ENCODE peak calls at places on chromosomes 13 and 19, in eight cellular contexts. One of them, this sample, is unnamed.

GRCh38 chr19:7294571-7295212 is 478 bp upstream of the INSR start:
- DNase-seq in epithelial cell of proximal tubule: no peak
- DNase-seq in left ventricle myocardium inferior: peak; percentile 82
- DNase-seq in fibroblast of mammary gland: peak; percentile 32
- DNase-seq in uterus: peak; percentile 69
- DNase-seq in fibroblast of villous mesenchyme: peak; percentile 44
- DNase-seq in heart left ventricle: peak; percentile 87
- DNase-seq in progenitor cell of endocrine pancreas: peak; percentile 53
- DNase-seq in this sample: peak; percentile 46

GRCh38 chr19:4304509-4305252 is at the start of gene FSD1:
- DNase-seq in progenitor cell of endocrine pancreas: peak; percentile 64
- DNase-seq in epithelial cell of proximal tubule: no peak
- DNase-seq in fibroblast of mammary gland: peak; percentile 34
- DNase-seq in heart left ventricle: no peak
- DNase-seq in fibroblast of villous mesenchyme: no peak
- DNase-seq in left ventricle myocardium inferior: no peak
- DNase-seq in uterus: no peak
- DNase-seq in this sample: peak; percentile 78

GRCh38 chr13:82912564-82912963 is 969.7 kb downstream of the SLITRK1 start:
- DNase-seq in heart left ventricle: no peak
- DNase-seq in fibroblast of mammary gland: no peak
- DNase-seq in left ventricle myocardium inferior: no peak
- DNase-seq in progenitor cell of endocrine pancreas: no peak
- DNase-seq in uterus: no peak
- DNase-seq in fibroblast of villous mesenchyme: no peak
- DNase-seq in epithelial cell of proximal tubule: no peak
- DNase-seq in this sample: no peak

GRCh38 chr13:45367995-45368394 is 27.0 kb upstream of the TPT1 start:
- DNase-seq in heart left ventricle: no peak
- DNase-seq in progenitor cell of endocrine pancreas: no peak
- DNase-seq in fibroblast of mammary gland: no peak
- DNase-seq in left ventricle myocardium inferior: no peak
- DNase-seq in uterus: no peak
- DNase-seq in fibroblast of villous mesenchyme: no peak
- DNase-seq in epithelial cell of proximal tubule: no peak
- DNase-seq in this sample: no peak

GRCh38 chr13:95300625-95301134 is 571 bp downstream of the ABCC4 start:
- DNase-seq in left ventricle myocardium inferior: peak; percentile 64
- DNase-seq in progenitor cell of endocrine pancreas: peak; percentile 11
- DNase-seq in uterus: peak; percentile 52
- DNase-seq in heart left ventricle: peak; percentile 84
- DNase-seq in epithelial cell of proximal tubule: no peak
- DNase-seq in fibroblast of mammary gland: peak; percentile 57
- DNase-seq in fibroblast of villous mesenchyme: peak; percentile 79
- DNase-seq in this sample: peak; percentile 20

GRCh38 chr13:39960206-39960605 is 304.7 kb downstream of the COG6 start:
- DNase-seq in uterus: no peak
- DNase-seq in epithelial cell of proximal tubule: no peak
- DNase-seq in left ventricle myocardium inferior: no peak
- DNase-seq in heart left ventricle: no peak
- DNase-seq in fibroblast of villous mesenchyme: no peak
- DNase-seq in progenitor cell of endocrine pancreas: no peak
- DNase-seq in fibroblast of mammary gland: no peak
- DNase-seq in this sample: no peak

GRCh38 chr19:30799854-30800755 is 427.9 kb downstream of the ZNF536 start:
- DNase-seq in progenitor cell of endocrine pancreas: peak; percentile 54
- DNase-seq in left ventricle myocardium inferior: peak; percentile 44
- DNase-seq in epithelial cell of proximal tubule: no peak
- DNase-seq in heart left ventricle: peak; percentile 57
- DNase-seq in fibroblast of villous mesenchyme: no peak
- DNase-seq in uterus: no peak
- DNase-seq in fibroblast of mammary gland: no peak
- DNase-seq in this sample: peak; percentile 73

GRCh38 chr13:25375727-25376358 is 4.1 kb downstream of the ATP8A2 start:
- DNase-seq in fibroblast of villous mesenchyme: peak; percentile 57
- DNase-seq in progenitor cell of endocrine pancreas: peak; percentile 18
- DNase-seq in heart left ventricle: no peak
- DNase-seq in uterus: no peak
- DNase-seq in epithelial cell of proximal tubule: no peak
- DNase-seq in fibroblast of mammary gland: peak; percentile 46
- DNase-seq in left ventricle myocardium inferior: no peak
- DNase-seq in this sample: peak; percentile 68

GRCh38 chr19:21314676-21315075 is 14.5 kb downstream of the ZNF708 start:
- DNase-seq in epithelial cell of proximal tubule: no peak
- DNase-seq in fibroblast of villous mesenchyme: peak; percentile 79
- DNase-seq in heart left ventricle: no peak
- DNase-seq in uterus: no peak
- DNase-seq in fibroblast of mammary gland: peak; percentile 44
- DNase-seq in progenitor cell of endocrine pancreas: no peak
- DNase-seq in left ventricle myocardium inferior: no peak
- DNase-seq in this sample: no peak

GRCh38 chr13:75226092-75226491 is 255.9 kb downstream of the TBC1D4 start:
- DNase-seq in progenitor cell of endocrine pancreas: no peak
- DNase-seq in heart left ventricle: no peak
- DNase-seq in fibroblast of mammary gland: peak; percentile 18
- DNase-seq in fibroblast of villous mesenchyme: no peak
- DNase-seq in uterus: no peak
- DNase-seq in epithelial cell of proximal tubule: peak; percentile 59
- DNase-seq in left ventricle myocardium inferior: no peak
- DNase-seq in this sample: no peak

GRCh38 chr19:55257461-55258411 is 1.1 kb downstream of the PPP6R1 start:
- DNase-seq in uterus: peak; percentile 25
- DNase-seq in fibroblast of mammary gland: peak; percentile 43
- DNase-seq in left ventricle myocardium inferior: no peak
- DNase-seq in fibroblast of villous mesenchyme: no peak
- DNase-seq in heart left ventricle: no peak
- DNase-seq in epithelial cell of proximal tubule: no peak
- DNase-seq in progenitor cell of endocrine pancreas: no peak
- DNase-seq in this sample: peak; percentile 23

GRCh38 chr13:39765801-39766463 is 110.5 kb downstream of the COG6 start:
- DNase-seq in progenitor cell of endocrine pancreas: no peak
- DNase-seq in left ventricle myocardium inferior: peak; percentile 35
- DNase-seq in epithelial cell of proximal tubule: peak; percentile 25
- DNase-seq in uterus: peak; percentile 35
- DNase-seq in fibroblast of mammary gland: peak; percentile 29
- DNase-seq in fibroblast of villous mesenchyme: peak; percentile 18
- DNase-seq in heart left ventricle: peak; percentile 58
- DNase-seq in this sample: peak; percentile 20

GRCh38 chr13:44854264-44855060 is 134.8 kb downstream of the NUFIP1 start:
- DNase-seq in fibroblast of villous mesenchyme: no peak
- DNase-seq in epithelial cell of proximal tubule: no peak
- DNase-seq in uterus: no peak
- DNase-seq in progenitor cell of endocrine pancreas: no peak
- DNase-seq in heart left ventricle: peak; percentile 87
- DNase-seq in fibroblast of mammary gland: no peak
- DNase-seq in left ventricle myocardium inferior: peak; percentile 74
- DNase-seq in this sample: no peak

GRCh38 chr13:75760182-75760981 is 124.3 kb downstream of the LMO7 start:
- DNase-seq in uterus: no peak
- DNase-seq in fibroblast of mammary gland: peak; percentile 45
- DNase-seq in left ventricle myocardium inferior: no peak
- DNase-seq in fibroblast of villous mesenchyme: peak; percentile 57
- DNase-seq in progenitor cell of endocrine pancreas: no peak
- DNase-seq in heart left ventricle: peak; percentile 33
- DNase-seq in epithelial cell of proximal tubule: no peak
- DNase-seq in this sample: no peak

GRCh38 chr13:88042489-88042888 is 371.3 kb downstream of the SLITRK5 start:
- DNase-seq in fibroblast of mammary gland: peak; percentile 18
- DNase-seq in epithelial cell of proximal tubule: peak; percentile 36
- DNase-seq in fibroblast of villous mesenchyme: no peak
- DNase-seq in heart left ventricle: no peak
- DNase-seq in progenitor cell of endocrine pancreas: no peak
- DNase-seq in uterus: no peak
- DNase-seq in left ventricle myocardium inferior: no peak
- DNase-seq in this sample: no peak

GRCh38 chr13:94073006-94073744 is 406.3 kb downstream of the DCT start:
- DNase-seq in progenitor cell of endocrine pancreas: no peak
- DNase-seq in heart left ventricle: no peak
- DNase-seq in epithelial cell of proximal tubule: no peak
- DNase-seq in left ventricle myocardium inferior: no peak
- DNase-seq in fibroblast of mammary gland: peak; percentile 93
- DNase-seq in uterus: no peak
- DNase-seq in fibroblast of villous mesenchyme: peak; percentile 61
- DNase-seq in this sample: no peak

DNA sequence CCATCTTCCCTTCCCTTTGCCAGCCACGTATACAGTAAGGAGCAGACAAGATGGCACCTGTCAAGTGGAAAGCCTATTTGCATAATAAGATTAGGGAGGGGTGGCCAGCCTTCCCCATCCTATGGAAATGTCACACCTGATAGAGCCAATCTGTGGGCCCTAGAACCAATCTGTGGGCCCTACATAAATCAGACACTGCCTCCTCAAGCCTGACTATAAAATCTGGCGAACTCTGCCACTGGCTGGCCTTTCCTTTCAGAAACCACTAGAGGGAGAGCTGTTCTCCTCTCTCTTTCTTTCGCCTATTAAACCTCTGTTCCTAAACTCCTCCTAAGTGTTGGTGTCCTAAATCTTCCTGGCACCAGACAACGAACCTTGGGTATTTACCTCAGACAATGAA is 231.5 kb upstream of the KLHL1 start:
- DNase-seq in epithelial cell of proximal tubule: no peak
- DNase-seq in fibroblast of villous mesenchyme: no peak
- DNase-seq in uterus: no peak
- DNase-seq in fibroblast of mammary gland: no peak
- DNase-seq in left ventricle myocardium inferior: no peak
- DNase-seq in heart left ventricle: no peak
- DNase-seq in progenitor cell of endocrine pancreas: no peak
- DNase-seq in this sample: peak; percentile 18
- TF ChIP-seq CTCF in epithelial cell of proximal tubule: peak; percentile 80
- TF ChIP-seq CTCF in fibroblast of villous mesenchyme: peak; percentile 5
- TF ChIP-seq CTCF in uterus: no peak
- TF ChIP-seq CTCF in fibroblast of mammary gland: no peak
- TF ChIP-seq CTCF in left ventricle myocardium inferior: no peak
- TF ChIP-seq CTCF in heart left ventricle: peak; percentile 16
- TF ChIP-seq CTCF in progenitor cell of endocrine pancreas: peak; percentile 61
- TF ChIP-seq CTCF in this sample: peak; percentile 54

GRCh38 chr13:51371768-51372399 is 32.4 kb downstream of the SERPINE3 start:
- DNase-seq in uterus: no peak
- DNase-seq in progenitor cell of endocrine pancreas: no peak
- DNase-seq in left ventricle myocardium inferior: no peak
- DNase-seq in epithelial cell of proximal tubule: no peak
- DNase-seq in heart left ventricle: no peak
- DNase-seq in fibroblast of mammary gland: no peak
- DNase-seq in fibroblast of villous mesenchyme: no peak
- DNase-seq in this sample: no peak
- TF ChIP-seq CTCF in uterus: no peak
- TF ChIP-seq CTCF in progenitor cell of endocrine pancreas: no peak
- TF ChIP-seq CTCF in left ventricle myocardium inferior: no peak
- TF ChIP-seq CTCF in epithelial cell of proximal tubule: no peak
- TF ChIP-seq CTCF in heart left ventricle: no peak
- TF ChIP-seq CTCF in fibroblast of mammary gland: no peak
- TF ChIP-seq CTCF in fibroblast of villous mesenchyme: no peak
- TF ChIP-seq CTCF in this sample: no peak

GRCh38 chr13:41401371-41401770 is 56.0 kb upstream of the RGCC start:
- DNase-seq in fibroblast of villous mesenchyme: no peak
- DNase-seq in epithelial cell of proximal tubule: no peak
- DNase-seq in heart left ventricle: no peak
- DNase-seq in fibroblast of mammary gland: no peak
- DNase-seq in uterus: no peak
- DNase-seq in left ventricle myocardium inferior: no peak
- DNase-seq in progenitor cell of endocrine pancreas: no peak
- DNase-seq in this sample: no peak
- TF ChIP-seq CTCF in fibroblast of villous mesenchyme: peak; percentile 5
- TF ChIP-seq CTCF in epithelial cell of proximal tubule: no peak
- TF ChIP-seq CTCF in heart left ventricle: no peak
- TF ChIP-seq CTCF in fibroblast of mammary gland: peak; percentile 6
- TF ChIP-seq CTCF in uterus: no peak
- TF ChIP-seq CTCF in left ventricle myocardium inferior: no peak
- TF ChIP-seq CTCF in progenitor cell of endocrine pancreas: no peak
- TF ChIP-seq CTCF in this sample: no peak

GRCh38 chr13:29909975-29910674 is 59.7 kb upstream of the UBL3 start:
- DNase-seq in left ventricle myocardium inferior: peak; percentile 20
- DNase-seq in progenitor cell of endocrine pancreas: no peak
- DNase-seq in fibroblast of villous mesenchyme: peak; percentile 76
- DNase-seq in uterus: no peak
- DNase-seq in heart left ventricle: peak; percentile 37
- DNase-seq in epithelial cell of proximal tubule: no peak
- DNase-seq in fibroblast of mammary gland: peak; percentile 94
- DNase-seq in this sample: no peak
- TF ChIP-seq CTCF in left ventricle myocardium inferior: no peak
- TF ChIP-seq CTCF in progenitor cell of endocrine pancreas: no peak
- TF ChIP-seq CTCF in fibroblast of villous mesenchyme: no peak
- TF ChIP-seq CTCF in uterus: no peak
- TF ChIP-seq CTCF in heart left ventricle: no peak
- TF ChIP-seq CTCF in epithelial cell of proximal tubule: no peak
- TF ChIP-seq CTCF in fibroblast of mammary gland: no peak
- TF ChIP-seq CTCF in this sample: no peak

DNA sequence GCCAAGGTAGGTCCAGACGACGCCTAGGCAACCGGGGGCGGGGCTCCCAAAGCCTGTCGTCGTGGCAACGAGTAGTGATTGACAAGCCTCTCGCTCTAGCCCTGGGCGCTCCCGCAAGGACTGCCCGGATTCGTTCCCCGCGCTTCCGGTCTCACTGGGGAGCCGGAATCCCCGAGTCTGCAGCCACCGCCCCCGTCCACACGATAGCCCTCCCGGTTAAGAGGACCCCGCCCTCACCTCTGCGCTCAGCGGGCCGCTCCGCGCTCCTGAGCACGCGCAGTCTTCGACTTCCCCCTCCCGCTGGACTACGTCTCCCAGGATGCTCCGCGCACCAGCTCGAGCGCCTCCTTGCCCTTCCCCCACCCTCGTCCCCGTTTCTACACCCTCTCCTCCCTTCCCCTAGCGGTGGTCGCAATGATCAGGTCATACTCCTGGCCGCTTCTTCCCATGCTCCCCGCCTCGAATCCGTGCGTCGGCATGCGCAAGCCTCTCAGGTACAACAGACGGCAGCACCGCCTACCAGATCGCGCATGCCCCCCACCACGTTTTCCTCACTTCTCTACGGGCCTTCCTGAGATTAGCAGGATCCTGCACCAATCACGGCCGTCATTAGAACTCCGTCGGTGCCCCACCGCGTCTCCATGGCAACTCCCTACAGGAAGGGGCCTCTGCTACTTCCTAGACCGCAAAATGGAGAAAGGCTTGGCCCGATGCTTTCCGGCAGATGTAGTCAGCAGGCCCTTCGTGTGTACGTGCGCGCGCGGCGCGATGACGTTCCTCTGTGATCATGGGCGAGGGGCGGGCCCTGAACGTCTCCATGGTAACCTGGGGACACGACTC is at the start of gene MZF1:
- DNase-seq in heart left ventricle: peak; percentile 100
- DNase-seq in fibroblast of villous mesenchyme: peak; percentile 100
- DNase-seq in epithelial cell of proximal tubule: peak; percentile 97
- DNase-seq in left ventricle myocardium inferior: peak; percentile 99
- DNase-seq in uterus: peak; percentile 99
- DNase-seq in progenitor cell of endocrine pancreas: peak; percentile 99
- DNase-seq in fibroblast of mammary gland: peak; percentile 100
- DNase-seq in this sample: peak; percentile 98
- TF ChIP-seq CTCF in heart left ventricle: peak; percentile 7
- TF ChIP-seq CTCF in fibroblast of villous mesenchyme: no peak
- TF ChIP-seq CTCF in epithelial cell of proximal tubule: peak; percentile 6
- TF ChIP-seq CTCF in left ventricle myocardium inferior: no peak
- TF ChIP-seq CTCF in uterus: peak; percentile 11
- TF ChIP-seq CTCF in progenitor cell of endocrine pancreas: peak; percentile 45
- TF ChIP-seq CTCF in fibroblast of mammary gland: no peak
- TF ChIP-seq CTCF in this sample: no peak

GRCh38 chr19:2207991-2208860 is 27.9 kb downstream of the PLEKHJ1 start:
- DNase-seq in progenitor cell of endocrine pancreas: no peak
- DNase-seq in fibroblast of villous mesenchyme: peak; percentile 89
- DNase-seq in heart left ventricle: peak; percentile 83
- DNase-seq in left ventricle myocardium inferior: peak; percentile 75
- DNase-seq in epithelial cell of proximal tubule: no peak
- DNase-seq in uterus: peak; percentile 45
- DNase-seq in fibroblast of mammary gland: peak; percentile 74
- DNase-seq in this sample: no peak
- TF ChIP-seq CTCF in progenitor cell of endocrine pancreas: no peak
- TF ChIP-seq CTCF in fibroblast of villous mesenchyme: peak; percentile 39
- TF ChIP-seq CTCF in heart left ventricle: peak; percentile 30
- TF ChIP-seq CTCF in left ventricle myocardium inferior: peak; percentile 46
- TF ChIP-seq CTCF in epithelial cell of proximal tubule: no peak
- TF ChIP-seq CTCF in uterus: peak; percentile 5
- TF ChIP-seq CTCF in fibroblast of mammary gland: no peak
- TF ChIP-seq CTCF in this sample: no peak

GRCh38 chr13:78689011-78689410 is 30.1 kb upstream of the OBI1 start:
- DNase-seq in fibroblast of mammary gland: no peak
- DNase-seq in progenitor cell of endocrine pancreas: no peak
- DNase-seq in uterus: no peak
- DNase-seq in epithelial cell of proximal tubule: no peak
- DNase-seq in left ventricle myocardium inferior: no peak
- DNase-seq in fibroblast of villous mesenchyme: peak; percentile 6
- DNase-seq in heart left ventricle: no peak
- DNase-seq in this sample: no peak
- TF ChIP-seq CTCF in fibroblast of mammary gland: peak; percentile 7
- TF ChIP-seq CTCF in progenitor cell of endocrine pancreas: peak; percentile 17
- TF ChIP-seq CTCF in uterus: no peak
- TF ChIP-seq CTCF in epithelial cell of proximal tubule: peak; percentile 64
- TF ChIP-seq CTCF in left ventricle myocardium inferior: peak; percentile 55
- TF ChIP-seq CTCF in fibroblast of villous mesenchyme: peak; percentile 23
- TF ChIP-seq CTCF in heart left ventricle: peak; percentile 22
- TF ChIP-seq CTCF in this sample: no peak